ENCODE peak calls at places on chromosomes 11 and 22, in eight cellular contexts. One of them, this sample, is unnamed.

GRCh38 chr22:20957691-20958440 is 9.2 kb upstream of the AIFM3 start:
- DNase-seq in IMR-90: no peak
- DNase-seq in mammary epithelial cell: no peak
- DNase-seq in lung: peak; percentile 54
- DNase-seq in uterus: no peak
- DNase-seq in tibial nerve: no peak
- DNase-seq in naive thymus-derived CD4-positive, alpha-beta T cell: no peak
- DNase-seq in thoracic aorta: no peak
- DNase-seq in this sample: no peak

GRCh38 chr22:47207846-47208554 is 445.6 kb downstream of the TBC1D22A start:
- DNase-seq in IMR-90: no peak
- DNase-seq in mammary epithelial cell: no peak
- DNase-seq in lung: peak; percentile 26
- DNase-seq in uterus: no peak
- DNase-seq in tibial nerve: no peak
- DNase-seq in naive thymus-derived CD4-positive, alpha-beta T cell: no peak
- DNase-seq in thoracic aorta: no peak
- DNase-seq in this sample: no peak

GRCh38 chr22:39110631-39111561 is 13.9 kb downstream of the APOBEC3H start:
- DNase-seq in IMR-90: no peak
- DNase-seq in mammary epithelial cell: peak; percentile 32
- DNase-seq in lung: no peak
- DNase-seq in uterus: no peak
- DNase-seq in tibial nerve: no peak
- DNase-seq in naive thymus-derived CD4-positive, alpha-beta T cell: no peak
- DNase-seq in thoracic aorta: no peak
- DNase-seq in this sample: no peak

GRCh38 chr22:50343541-50343935 is 411 bp downstream of the PPP6R2 start:
- DNase-seq in IMR-90: no peak
- DNase-seq in mammary epithelial cell: no peak
- DNase-seq in lung: no peak
- DNase-seq in uterus: no peak
- DNase-seq in tibial nerve: no peak
- DNase-seq in naive thymus-derived CD4-positive, alpha-beta T cell: no peak
- DNase-seq in thoracic aorta: no peak
- DNase-seq in this sample: no peak

GRCh38 chr11:74683941-74684481 is 47.2 kb downstream of the CHRDL2 start:
- DNase-seq in IMR-90: peak; percentile 71
- DNase-seq in mammary epithelial cell: no peak
- DNase-seq in lung: no peak
- DNase-seq in uterus: no peak
- DNase-seq in tibial nerve: no peak
- DNase-seq in naive thymus-derived CD4-positive, alpha-beta T cell: no peak
- DNase-seq in thoracic aorta: no peak
- DNase-seq in this sample: no peak

GRCh38 chr22:21714059-21714770 is 21.4 kb downstream of the YPEL1 start:
- DNase-seq in IMR-90: no peak
- DNase-seq in mammary epithelial cell: no peak
- DNase-seq in lung: no peak
- DNase-seq in uterus: no peak
- DNase-seq in tibial nerve: no peak
- DNase-seq in naive thymus-derived CD4-positive, alpha-beta T cell: no peak
- DNase-seq in thoracic aorta: no peak
- DNase-seq in this sample: no peak

GRCh38 chr11:126992804-126993111 is 7.8 kb downstream of the KIRREL3 start:
- DNase-seq in IMR-90: peak; percentile 95
- DNase-seq in mammary epithelial cell: peak; percentile 50
- DNase-seq in lung: no peak
- DNase-seq in uterus: no peak
- DNase-seq in tibial nerve: no peak
- DNase-seq in naive thymus-derived CD4-positive, alpha-beta T cell: no peak
- DNase-seq in thoracic aorta: no peak
- DNase-seq in this sample: peak; percentile 53

GRCh38 chr11:86952221-86952875 is 2.8 kb downstream of the FZD4 start:
- DNase-seq in IMR-90: no peak
- DNase-seq in mammary epithelial cell: no peak
- DNase-seq in lung: no peak
- DNase-seq in uterus: no peak
- DNase-seq in tibial nerve: no peak
- DNase-seq in naive thymus-derived CD4-positive, alpha-beta T cell: no peak
- DNase-seq in thoracic aorta: no peak
- DNase-seq in this sample: no peak

GRCh38 chr11:2466869-2467694 is 22.3 kb downstream of the KCNQ1 start:
- DNase-seq in IMR-90: no peak
- DNase-seq in mammary epithelial cell: no peak
- DNase-seq in lung: no peak
- DNase-seq in uterus: no peak
- DNase-seq in tibial nerve: no peak
- DNase-seq in naive thymus-derived CD4-positive, alpha-beta T cell: peak; percentile 75
- DNase-seq in thoracic aorta: no peak
- DNase-seq in this sample: no peak

GRCh38 chr22:27870234-27871191 is 48.5 kb downstream of the PITPNB start:
- DNase-seq in IMR-90: no peak
- DNase-seq in mammary epithelial cell: no peak
- DNase-seq in lung: no peak
- DNase-seq in uterus: no peak
- DNase-seq in tibial nerve: no peak
- DNase-seq in naive thymus-derived CD4-positive, alpha-beta T cell: no peak
- DNase-seq in thoracic aorta: no peak
- DNase-seq in this sample: no peak

GRCh38 chr11:94028436-94028835 is 7.3 kb downstream of the HEPHL1 start:
- DNase-seq in IMR-90: peak; percentile 81
- DNase-seq in mammary epithelial cell: peak; percentile 92
- DNase-seq in lung: no peak
- DNase-seq in uterus: no peak
- DNase-seq in tibial nerve: no peak
- DNase-seq in naive thymus-derived CD4-positive, alpha-beta T cell: no peak
- DNase-seq in thoracic aorta: no peak
- DNase-seq in this sample: no peak

GRCh38 chr11:114892381-114893197 is 214.3 kb downstream of the NXPE2 start:
- DNase-seq in IMR-90: no peak
- DNase-seq in mammary epithelial cell: no peak
- DNase-seq in lung: no peak
- DNase-seq in uterus: no peak
- DNase-seq in tibial nerve: no peak
- DNase-seq in naive thymus-derived CD4-positive, alpha-beta T cell: no peak
- DNase-seq in thoracic aorta: no peak
- DNase-seq in this sample: no peak

GRCh38 chr11:44858796-44859527 is 91.7 kb downstream of the TP53I11 start:
- DNase-seq in IMR-90: no peak
- DNase-seq in mammary epithelial cell: no peak
- DNase-seq in lung: no peak
- DNase-seq in uterus: no peak
- DNase-seq in tibial nerve: no peak
- DNase-seq in naive thymus-derived CD4-positive, alpha-beta T cell: no peak
- DNase-seq in thoracic aorta: no peak
- DNase-seq in this sample: no peak

GRCh38 chr11:111454561-111455192 is 57.5 kb downstream of the BTG4 start:
- DNase-seq in IMR-90: peak; percentile 73
- DNase-seq in mammary epithelial cell: peak; percentile 82
- DNase-seq in lung: no peak
- DNase-seq in uterus: no peak
- DNase-seq in tibial nerve: no peak
- DNase-seq in naive thymus-derived CD4-positive, alpha-beta T cell: no peak
- DNase-seq in thoracic aorta: no peak
- DNase-seq in this sample: peak; percentile 52

GRCh38 chr11:3950996-3951662 is 95.7 kb downstream of the STIM1 start:
- DNase-seq in IMR-90: peak; percentile 81
- DNase-seq in mammary epithelial cell: no peak
- DNase-seq in lung: no peak
- DNase-seq in uterus: no peak
- DNase-seq in tibial nerve: no peak
- DNase-seq in naive thymus-derived CD4-positive, alpha-beta T cell: peak; percentile 15
- DNase-seq in thoracic aorta: no peak
- DNase-seq in this sample: no peak

DNA sequence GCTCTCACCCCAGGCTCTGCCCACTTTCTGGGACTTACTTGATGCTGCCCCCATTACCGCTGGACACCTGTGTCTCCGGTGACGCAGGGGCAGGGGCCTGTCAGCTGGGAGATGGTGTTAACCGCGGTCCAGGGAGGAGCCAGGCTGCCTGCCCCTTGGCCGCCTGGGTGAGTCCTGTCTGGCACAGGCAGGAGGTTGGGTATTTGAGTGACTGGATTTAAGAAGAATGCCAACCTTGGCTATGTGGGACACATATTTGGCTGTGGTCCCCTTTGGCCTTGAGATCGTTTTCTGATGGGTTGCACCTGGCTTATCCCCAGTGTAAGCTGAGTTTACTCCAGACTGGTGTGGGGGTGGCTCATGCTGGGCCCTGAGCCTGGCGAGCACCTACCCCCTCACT is 2.5 kb downstream of the MUC6 start:
- DNase-seq in IMR-90: no peak
- DNase-seq in mammary epithelial cell: no peak
- DNase-seq in lung: no peak
- DNase-seq in uterus: no peak
- DNase-seq in tibial nerve: no peak
- DNase-seq in naive thymus-derived CD4-positive, alpha-beta T cell: no peak
- DNase-seq in thoracic aorta: no peak
- DNase-seq in this sample: peak; percentile 78
- H3K4me3 ChIP-seq in IMR-90: no peak overlapping the region
- H3K4me3 ChIP-seq in mammary epithelial cell: no peak overlapping the region
- H3K4me3 ChIP-seq in lung: no peak overlapping the region
- H3K4me3 ChIP-seq in uterus: no peak overlapping the region
- H3K4me3 ChIP-seq in tibial nerve: no peak overlapping the region
- H3K4me3 ChIP-seq in naive thymus-derived CD4-positive, alpha-beta T cell: no peak overlapping the region
- H3K4me3 ChIP-seq in thoracic aorta: no peak overlapping the region
- H3K4me3 ChIP-seq in this sample: no peak overlapping the region

DNA sequence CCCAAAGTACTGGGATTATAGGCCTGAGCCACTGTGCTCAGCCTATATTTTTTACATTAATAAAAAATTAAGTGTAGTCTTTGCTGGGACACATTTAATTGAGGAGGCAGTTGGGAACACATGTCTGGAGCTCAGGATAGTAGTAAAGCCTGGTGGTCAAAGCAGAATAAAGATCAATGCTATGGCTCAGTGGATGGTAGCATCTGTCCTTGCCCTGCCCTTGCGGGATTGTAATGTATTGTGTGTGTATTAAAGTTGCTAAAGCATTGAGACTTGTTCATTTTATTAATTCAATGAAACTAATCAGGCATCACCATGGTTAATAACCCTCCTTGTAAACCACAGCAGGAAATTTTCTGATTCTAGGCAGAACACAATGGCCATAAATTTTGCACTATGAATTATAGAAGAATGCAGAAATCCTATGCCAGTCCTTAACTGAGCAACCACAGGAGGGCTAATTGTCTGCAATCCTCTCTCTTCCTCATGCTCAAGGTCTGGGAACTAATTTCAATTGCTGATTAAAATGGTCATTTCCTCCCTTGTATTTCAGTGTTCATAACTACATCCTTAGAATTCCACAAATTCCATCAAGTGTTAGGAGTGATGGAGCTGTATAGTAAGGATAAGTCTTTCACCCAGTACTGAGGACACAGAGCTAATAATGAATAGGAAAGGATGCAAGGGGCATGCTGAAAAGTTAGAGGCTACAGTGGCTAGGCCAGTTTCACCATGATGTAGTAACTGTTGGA is 403.2 kb upstream of the DDI1 start:
- DNase-seq in IMR-90: peak; percentile 59
- DNase-seq in mammary epithelial cell: no peak
- DNase-seq in lung: no peak
- DNase-seq in uterus: no peak
- DNase-seq in tibial nerve: no peak
- DNase-seq in naive thymus-derived CD4-positive, alpha-beta T cell: no peak
- DNase-seq in thoracic aorta: no peak
- DNase-seq in this sample: no peak
- H3K27me3 ChIP-seq in IMR-90: no peaks in the 10 kb centered on the region
- H3K27me3 ChIP-seq in mammary epithelial cell: no peaks in the 10 kb centered on the region
- H3K27me3 ChIP-seq in lung: no peaks in the 10 kb centered on the region
- H3K27me3 ChIP-seq in uterus: no peaks in the 10 kb centered on the region
- H3K27me3 ChIP-seq in tibial nerve: no peaks in the 10 kb centered on the region
- H3K27me3 ChIP-seq in naive thymus-derived CD4-positive, alpha-beta T cell: no peaks in the 10 kb centered on the region
- H3K27me3 ChIP-seq in thoracic aorta: no peaks in the 10 kb centered on the region
- H3K27me3 ChIP-seq in this sample: no peaks in the 10 kb centered on the region

DNA sequence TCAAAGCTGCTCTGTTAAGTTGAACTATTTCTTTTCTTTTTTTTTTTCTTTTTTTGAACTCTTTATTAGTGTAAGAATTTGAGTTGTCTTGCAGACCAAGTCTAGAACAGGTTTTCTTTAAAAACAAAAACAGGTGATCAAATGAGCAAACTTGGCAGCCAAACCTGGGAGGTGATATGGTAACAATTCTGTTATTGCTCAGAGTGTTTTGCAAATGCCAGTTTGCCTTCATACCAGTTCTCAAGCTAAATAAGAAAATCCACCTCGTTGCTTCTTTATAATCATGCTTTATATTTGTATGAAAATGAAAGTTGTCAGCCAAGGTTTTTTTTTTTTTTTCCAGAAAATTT is 76.9 kb downstream of the DEPDC5 start:
- DNase-seq in IMR-90: no peak
- DNase-seq in mammary epithelial cell: peak; percentile 32
- DNase-seq in lung: no peak
- DNase-seq in uterus: no peak
- DNase-seq in tibial nerve: no peak
- DNase-seq in naive thymus-derived CD4-positive, alpha-beta T cell: no peak
- DNase-seq in thoracic aorta: no peak
- DNase-seq in this sample: no peak
- H3K36me3 ChIP-seq in IMR-90: peaks cover 17% of the 10 kb centered on the region
- H3K36me3 ChIP-seq in mammary epithelial cell: no peaks in the 10 kb centered on the region
- H3K36me3 ChIP-seq in lung: peaks cover 2% of the 10 kb centered on the region
- H3K36me3 ChIP-seq in uterus: no peaks in the 10 kb centered on the region
- H3K36me3 ChIP-seq in tibial nerve: peaks cover 8% of the 10 kb centered on the region
- H3K36me3 ChIP-seq in naive thymus-derived CD4-positive, alpha-beta T cell: peaks cover 6% of the 10 kb centered on the region
- H3K36me3 ChIP-seq in thoracic aorta: peaks cover 19% of the 10 kb centered on the region
- H3K36me3 ChIP-seq in this sample: peaks cover 26% of the 10 kb centered on the region

DNA sequence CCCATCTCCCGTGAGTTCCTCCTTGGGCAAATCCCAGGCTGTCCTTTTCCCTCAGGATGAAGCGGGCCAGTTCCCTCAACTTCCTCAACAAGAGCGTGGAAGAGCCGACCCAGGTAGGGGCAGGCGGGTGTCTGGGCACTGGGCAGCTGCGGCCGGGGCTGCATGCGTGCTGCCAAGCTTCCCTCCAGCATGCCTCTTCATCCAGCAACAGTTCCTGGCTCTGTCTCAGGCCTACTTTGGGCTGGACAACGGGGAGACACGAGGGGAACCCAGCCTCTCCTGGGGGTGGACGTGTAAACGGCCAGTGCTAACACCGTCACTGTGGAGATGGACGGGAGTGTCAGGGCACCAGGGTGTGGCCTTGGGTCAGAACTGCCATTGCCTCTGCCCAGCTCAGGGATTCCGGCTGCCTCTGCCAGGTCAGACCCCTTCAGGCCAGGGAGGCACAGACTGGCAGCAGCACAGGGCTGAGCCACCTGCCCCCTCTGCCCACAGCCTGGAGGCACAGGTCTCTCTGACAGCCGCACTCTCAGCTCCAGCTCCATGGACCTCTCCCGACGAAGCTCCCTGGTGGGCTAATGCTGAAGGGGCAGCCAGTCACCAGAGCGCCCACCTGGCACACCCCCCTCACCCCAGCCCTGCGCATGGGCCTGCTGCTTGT is 1.9 kb upstream of the RAB1B start:
- DNase-seq in IMR-90: no peak
- DNase-seq in mammary epithelial cell: no peak
- DNase-seq in lung: no peak
- DNase-seq in uterus: no peak
- DNase-seq in tibial nerve: no peak
- DNase-seq in naive thymus-derived CD4-positive, alpha-beta T cell: no peak
- DNase-seq in thoracic aorta: no peak
- DNase-seq in this sample: no peak
- H3K4me3 ChIP-seq in IMR-90: no peak overlapping the region
- H3K4me3 ChIP-seq in mammary epithelial cell: no peak overlapping the region
- H3K4me3 ChIP-seq in lung: no peak overlapping the region
- H3K4me3 ChIP-seq in uterus: peak overlapping the region; percentile 97
- H3K4me3 ChIP-seq in tibial nerve: peak overlapping the region; percentile 70
- H3K4me3 ChIP-seq in naive thymus-derived CD4-positive, alpha-beta T cell: no peak overlapping the region
- H3K4me3 ChIP-seq in thoracic aorta: peak overlapping the region; percentile 94
- H3K4me3 ChIP-seq in this sample: no peak overlapping the region